ENCODE peak calls at places on chromosomes 2 and 18, in ten cellular contexts. B is neural progenitor cell; G is T follicular helper cell; K is kidney tubule cell; Q is NCI-H1092 treated with DMSO at 0.1 percent for 48 hours; I is iris pigment epithelial cell; F is activated T-cell treated with anti-CD3 and anti-CD28 coated beads for 1 hour; W is D341Med; S is effector CD4-positive, alpha-beta T cell; J is stimulated activated CD4-positive, alpha-beta T cell treated with anti-CD3 and anti-CD28 coated beads, Interleukin-15, amount 100 ng/mL, for 24 hours. M is an unnamed sample.

GRCh38 chr2:96103906-96104861 is 12.2 kb downstream of the ADRA2B start:
- DNase-seq in J (no peak), W (no peak), S (peak), I (no peak), Q (no peak), G (no peak), K (peak), F (no peak), B (no peak), M (peak)

GRCh38 chr2:102193074-102193473 is 6.3 kb downstream of the IL1RL2 start:
- DNase-seq in F (no peak), G (no peak), Q (no peak), J (no peak), S (no peak), I (peak), K (peak), W (no peak), B (no peak), M (no peak)

GRCh38 chr2:207078186-207078798 is 87.5 kb downstream of the KLF7 start:
- DNase-seq in B (no peak), Q (no peak), K (no peak), F (no peak), W (no peak), S (no peak), G (no peak), I (no peak), J (no peak), M (no peak)

GRCh38 chr2:237421542-237422047 is 7.6 kb upstream of the COL6A3 start:
- DNase-seq in J (peak), B (peak), F (peak), S (peak), G (peak), Q (peak), K (peak), W (peak), I (peak), M (peak)

GRCh38 chr18:79554321-79554720 is 125.3 kb upstream of the CTDP1 start:
- DNase-seq in B (no peak), G (no peak), S (no peak), K (no peak), W (no peak), F (no peak), Q (no peak), J (no peak), I (no peak), M (no peak)

GRCh38 chr18:421236-422155 is 79.0 kb downstream of the COLEC12 start:
- DNase-seq in S (no peak), F (no peak), I (peak), W (no peak), G (no peak), Q (no peak), K (peak), B (no peak), J (no peak), M (no peak)

GRCh38 chr18:470661-471501 is 29.6 kb downstream of the COLEC12 start:
- DNase-seq in S (no peak), J (no peak), K (no peak), I (peak), Q (no peak), G (no peak), W (no peak), B (no peak), F (no peak), M (no peak)

GRCh38 chr2:165203689-165204559 is at the start of gene SCN3A:
- DNase-seq in G (no peak), J (peak), B (peak), K (peak), S (no peak), F (no peak), I (peak), W (peak), Q (peak), M (no peak)

GRCh38 chr2:164913640-164914346 is 41.5 kb downstream of the SLC38A11 start:
- DNase-seq in B (no peak), I (peak), G (no peak), K (peak), F (no peak), J (no peak), S (no peak), W (no peak), Q (peak), M (no peak)

M was measured in GM12892.